ENCODE peak calls at places on chromosomes 16 and 17, in nine cellular contexts. K is M059J; R is naive thymus-derived CD8-positive, alpha-beta T cell; E is retinal pigment epithelial cell; M is stimulated activated CD8-positive, alpha-beta memory T cell treated with anti-CD3 and anti-CD28 coated beads, Interleukin-2, amount 100 ng/mL, for 48 hours; N is GM13976; Z is Caki2; U is NCI-H460; P is NCI-H1105. A is an unnamed sample.

GRCh38 chr17:65901394-65901793 is 290.5 kb downstream of the CEP112 start:
- DNase-seq in U (no peak), R (no peak), M (no peak), E (no peak), K (no peak), Z (no peak), N (no peak), P (no peak), A (no peak)

GRCh38 chr17:4959261-4959965 is 8.2 kb downstream of the SPAG7 start:
- DNase-seq in P (no peak), K (no peak), N (no peak), R (no peak), E (no peak), Z (no peak), M (no peak), U (no peak), A (no peak)

GRCh38 chr17:50149099-50149424 is 1.4 kb downstream of the PPP1R9B start:
- DNase-seq in N (no peak), R (no peak), Z (no peak), P (no peak), U (no peak), K (no peak), E (no peak), M (no peak), A (no peak)

GRCh38 chr16:7318661-7319060 is 14.0 kb upstream of the RBFOX1 start:
- DNase-seq in K (no peak), E (no peak), Z (no peak), P (no peak), N (no peak), M (no peak), U (no peak), R (no peak), A (no peak)

GRCh38 chr16:86398622-86399021 is 111.7 kb upstream of the FOXF1 start:
- DNase-seq in E (no peak), P (no peak), U (no peak), R (no peak), Z (peak; percentile 62), M (no peak), N (no peak), K (peak; percentile 65), A (no peak)

GRCh38 chr17:28926366-28926765 is 23.5 kb upstream of the DHRS13 start:
- DNase-seq in E (no peak), P (no peak), K (no peak), M (no peak), U (no peak), R (no peak), N (no peak), Z (no peak), A (no peak)

GRCh38 chr16:48405907-48406306 is 20.7 kb upstream of the SIAH1 start:
- DNase-seq in M (no peak), N (no peak), Z (no peak), K (no peak), E (no peak), U (no peak), P (no peak), R (no peak), A (no peak)

GRCh38 chr16:28059841-28060240 is 3.7 kb downstream of the GSG1L start:
- DNase-seq in N (no peak), Z (no peak), R (no peak), U (no peak), K (no peak), P (no peak), E (no peak), M (no peak), A (no peak)

GRCh38 chr16:51648521-51648920 is 497.5 kb upstream of the SALL1 start:
- DNase-seq in U (no peak), E (no peak), K (peak; percentile 64), N (no peak), R (no peak), Z (no peak), M (no peak), P (no peak), A (no peak)

GRCh38 chr17:9410285-9410684 is 165.3 kb downstream of the STX8 start:
- DNase-seq in U (no peak), Z (no peak), M (no peak), E (no peak), R (no peak), P (no peak), K (no peak), N (no peak), A (no peak)

GRCh38 chr16:86991679-86992078 is 325.5 kb downstream of the C16orf95 start:
- DNase-seq in Z (peak; percentile 25), E (no peak), U (no peak), N (no peak), K (peak; percentile 71), R (no peak), M (no peak), P (no peak), A (no peak)

GRCh38 chr17:58525239-58525638 is 10.8 kb upstream of the MTMR4 start:
- DNase-seq in N (no peak), E (peak; percentile 43), M (no peak), K (peak; percentile 87), Z (no peak), P (no peak), R (no peak), U (no peak), A (no peak)

GRCh38 chr16:29745126-29745852 is 501 bp downstream of the C16orf54 start:
- DNase-seq in M (peak; percentile 39), N (peak; percentile 83), U (no peak), E (no peak), Z (no peak), P (no peak), R (peak; percentile 28), K (no peak), A (no peak)

GRCh38 chr16:15811416-15811777 is 45.4 kb downstream of the MYH11 start:
- DNase-seq in U (no peak), R (no peak), M (no peak), P (no peak), K (no peak), Z (no peak), N (no peak), E (no peak), A (no peak)

GRCh38 chr16:68893710-68894705 is 50.7 kb downstream of the TANGO6 start:
- DNase-seq in E (no peak), U (no peak), M (no peak), Z (peak; percentile 32), R (no peak), K (peak; percentile 12), P (no peak), N (no peak), A (no peak)

GRCh38 chr17:74763565-74764387 is 12.4 kb downstream of the NAT9 start:
- DNase-seq in E (no peak), U (no peak), P (no peak), R (no peak), M (no peak), K (no peak), Z (no peak), N (no peak), A (no peak)